ENCODE peak calls at places on chromosome 19, in four cellular contexts. A is AG09309, W is stromal cell of bone marrow, B is ascending aorta. F is an unnamed sample.
A peak's percentile ranks its signal among the peaks of the same experiment; 100 is the strongest.

GRCh38 chr19:34171539-34171876 is 796 bp upstream of the LSM14A start:
- DNase-seq in A (no peak), W (peak; percentile 19), B (no peak), F (peak; percentile 76)

GRCh38 chr19:41225238-41226052 is 6.4 kb downstream of the AXL start:
- DNase-seq in A (peak; percentile 99), W (peak; percentile 98), B (peak; percentile 81), F (peak; percentile 98)

GRCh38 chr19:20660473-20660872 is 898 bp downstream of the ZNF626 start:
- DNase-seq in A (no peak), W (no peak), B (no peak), F (no peak)

GRCh38 chr19:34298891-34299510 is 44.6 kb downstream of the GARRE1 start:
- DNase-seq in A (no peak), W (no peak), B (no peak), F (no peak)

GRCh38 chr19:38691938-38692457 is 44.5 kb downstream of the ACTN4 start:
- DNase-seq in A (no peak), W (peak; percentile 80), B (peak; percentile 80), F (no peak)

GRCh38 chr19:5238700-5239099 is 101.9 kb downstream of the PTPRS start:
- DNase-seq in A (no peak), W (no peak), B (no peak), F (no peak)

GRCh38 chr19:1213391-1214286 is 8.1 kb downstream of the STK11 start:
- DNase-seq in A (no peak), W (peak; percentile 74), B (peak; percentile 65), F (no peak)

GRCh38 chr19:5251096-5252065 is 89.2 kb downstream of the PTPRS start:
- DNase-seq in A (no peak), W (no peak), B (no peak), F (no peak)

GRCh38 chr19:21851596-21852345 is 15.8 kb upstream of the ZNF43 start:
- DNase-seq in A (peak; percentile 78), W (peak; percentile 95), B (peak; percentile 85), F (peak; percentile 52)

GRCh38 chr19:17473041-17473440 is 2.7 kb downstream of the SLC27A1 start:
- DNase-seq in A (no peak), W (no peak), B (no peak), F (peak; percentile 59)

GRCh38 chr19:1494115-1494815 is 3.3 kb downstream of the REEP6 start:
- DNase-seq in A (no peak), W (no peak), B (no peak), F (no peak)

GRCh38 chr19:15318241-15318691 is 14.1 kb downstream of the BRD4 start:
- DNase-seq in A (no peak), W (no peak), B (no peak), F (no peak)

GRCh38 chr19:46886546-46887239 is 25.9 kb downstream of the ARHGAP35 start:
- DNase-seq in A (no peak), W (no peak), B (no peak), F (no peak)

GRCh38 chr19:5049561-5049960 is 80.6 kb downstream of the KDM4B start:
- DNase-seq in A (no peak), W (no peak), B (no peak), F (no peak)

GRCh38 chr19:49793561-49793840 is 19.6 kb downstream of the FUZ start:
- DNase-seq in A (no peak), W (no peak), B (no peak), F (no peak)

F was measured in HS-5.